ENCODE peak calls at places on chromosome 16, in five cellular contexts. One of them, this sample, is unnamed.

GRCh38 chr16:85372627-85373372 is 240.3 kb upstream of the GSE1 start:
- DNase-seq in activated naive CD4-positive, alpha-beta T cell treated with anti-CD3 and anti-CD28 coated beads, Interleukin-2, amount 50 U/mL, for 16 hours: no peak
- DNase-seq in MV-4-11: peak; percentile 85
- DNase-seq in activated T-helper 1 cell treated with anti-CD3 and anti-CD28 coated beads, Interleukin-2, amount 50 U/mL, for 16 hours: no peak
- DNase-seq in IMR-90: peak; percentile 85
- DNase-seq in this sample: no peak

GRCh38 chr16:8087597-8088279 is 502.6 kb downstream of the TMEM114 start:
- DNase-seq in activated naive CD4-positive, alpha-beta T cell treated with anti-CD3 and anti-CD28 coated beads, Interleukin-2, amount 50 U/mL, for 16 hours: no peak
- DNase-seq in MV-4-11: peak; percentile 33
- DNase-seq in activated T-helper 1 cell treated with anti-CD3 and anti-CD28 coated beads, Interleukin-2, amount 50 U/mL, for 16 hours: no peak
- DNase-seq in IMR-90: no peak
- DNase-seq in this sample: no peak

GRCh38 chr16:74650966-74651567 is 15.6 kb downstream of the RFWD3 start:
- DNase-seq in activated naive CD4-positive, alpha-beta T cell treated with anti-CD3 and anti-CD28 coated beads, Interleukin-2, amount 50 U/mL, for 16 hours: no peak
- DNase-seq in MV-4-11: no peak
- DNase-seq in activated T-helper 1 cell treated with anti-CD3 and anti-CD28 coated beads, Interleukin-2, amount 50 U/mL, for 16 hours: no peak
- DNase-seq in IMR-90: no peak
- DNase-seq in this sample: no peak

GRCh38 chr16:81625544-81626152 is 153.4 kb upstream of the PLCG2 start:
- DNase-seq in activated naive CD4-positive, alpha-beta T cell treated with anti-CD3 and anti-CD28 coated beads, Interleukin-2, amount 50 U/mL, for 16 hours: no peak
- DNase-seq in MV-4-11: no peak
- DNase-seq in activated T-helper 1 cell treated with anti-CD3 and anti-CD28 coated beads, Interleukin-2, amount 50 U/mL, for 16 hours: no peak
- DNase-seq in IMR-90: peak; percentile 43
- DNase-seq in this sample: peak; percentile 33

GRCh38 chr16:87463722-87464690 is 28.8 kb downstream of the ZCCHC14 start:
- DNase-seq in activated naive CD4-positive, alpha-beta T cell treated with anti-CD3 and anti-CD28 coated beads, Interleukin-2, amount 50 U/mL, for 16 hours: no peak
- DNase-seq in MV-4-11: peak; percentile 88
- DNase-seq in activated T-helper 1 cell treated with anti-CD3 and anti-CD28 coated beads, Interleukin-2, amount 50 U/mL, for 16 hours: peak; percentile 15
- DNase-seq in IMR-90: peak; percentile 89
- DNase-seq in this sample: no peak

GRCh38 chr16:67801889-67802288 is 4.5 kb downstream of the RANBP10 start:
- DNase-seq in activated naive CD4-positive, alpha-beta T cell treated with anti-CD3 and anti-CD28 coated beads, Interleukin-2, amount 50 U/mL, for 16 hours: no peak
- DNase-seq in MV-4-11: no peak
- DNase-seq in activated T-helper 1 cell treated with anti-CD3 and anti-CD28 coated beads, Interleukin-2, amount 50 U/mL, for 16 hours: no peak
- DNase-seq in IMR-90: no peak
- DNase-seq in this sample: no peak

GRCh38 chr16:59181821-59182420 is 447.8 kb upstream of the GOT2 start:
- DNase-seq in activated naive CD4-positive, alpha-beta T cell treated with anti-CD3 and anti-CD28 coated beads, Interleukin-2, amount 50 U/mL, for 16 hours: no peak
- DNase-seq in MV-4-11: no peak
- DNase-seq in activated T-helper 1 cell treated with anti-CD3 and anti-CD28 coated beads, Interleukin-2, amount 50 U/mL, for 16 hours: no peak
- DNase-seq in IMR-90: no peak
- DNase-seq in this sample: no peak

GRCh38 chr16:67454104-67454503 is 23.2 kb downstream of the HSD11B2 start:
- DNase-seq in activated naive CD4-positive, alpha-beta T cell treated with anti-CD3 and anti-CD28 coated beads, Interleukin-2, amount 50 U/mL, for 16 hours: no peak
- DNase-seq in MV-4-11: no peak
- DNase-seq in activated T-helper 1 cell treated with anti-CD3 and anti-CD28 coated beads, Interleukin-2, amount 50 U/mL, for 16 hours: no peak
- DNase-seq in IMR-90: no peak
- DNase-seq in this sample: no peak

GRCh38 chr16:77531741-77532140 is 96.9 kb upstream of the ADAMTS18 start:
- DNase-seq in activated naive CD4-positive, alpha-beta T cell treated with anti-CD3 and anti-CD28 coated beads, Interleukin-2, amount 50 U/mL, for 16 hours: no peak
- DNase-seq in MV-4-11: no peak
- DNase-seq in activated T-helper 1 cell treated with anti-CD3 and anti-CD28 coated beads, Interleukin-2, amount 50 U/mL, for 16 hours: no peak
- DNase-seq in IMR-90: peak; percentile 38
- DNase-seq in this sample: no peak